ENCODE peak calls at places on chromosomes 12 and 14, in ten cellular contexts. One of them, this sample, is unnamed.

GRCh38 chr14:98931126-98931525 is 340.9 kb downstream of the BCL11B start:
- DNase-seq in kidney: no peak
- DNase-seq in brain microvascular endothelial cell: no peak
- DNase-seq in cardiac muscle cell: no peak
- DNase-seq in adrenal gland: no peak
- DNase-seq in CD8-positive, alpha-beta T cell: no peak
- DNase-seq in A549: no peak
- DNase-seq in CD4-positive, alpha-beta memory T cell: no peak
- DNase-seq in dorsolateral prefrontal cortex: no peak
- DNase-seq in uterus: no peak
- DNase-seq in this sample: no peak

GRCh38 chr14:61562321-61563161 is 132.8 kb upstream of the HIF1A start:
- DNase-seq in uterus: no peak
- DNase-seq in adrenal gland: peak
- DNase-seq in brain microvascular endothelial cell: peak
- DNase-seq in A549: peak
- DNase-seq in CD4-positive, alpha-beta memory T cell: peak
- DNase-seq in cardiac muscle cell: no peak
- DNase-seq in CD8-positive, alpha-beta T cell: no peak
- DNase-seq in kidney: no peak
- DNase-seq in dorsolateral prefrontal cortex: no peak
- DNase-seq in this sample: no peak

GRCh38 chr14:104214819-104215218 is 76.4 kb downstream of the KIF26A start:
- DNase-seq in brain microvascular endothelial cell: no peak
- DNase-seq in CD4-positive, alpha-beta memory T cell: no peak
- DNase-seq in CD8-positive, alpha-beta T cell: no peak
- DNase-seq in kidney: peak
- DNase-seq in adrenal gland: no peak
- DNase-seq in A549: no peak
- DNase-seq in dorsolateral prefrontal cortex: no peak
- DNase-seq in uterus: no peak
- DNase-seq in cardiac muscle cell: no peak
- DNase-seq in this sample: no peak

GRCh38 chr12:112486361-112486760 is 67.6 kb downstream of the PTPN11 start:
- DNase-seq in CD4-positive, alpha-beta memory T cell: no peak
- DNase-seq in CD8-positive, alpha-beta T cell: no peak
- DNase-seq in A549: no peak
- DNase-seq in kidney: peak
- DNase-seq in dorsolateral prefrontal cortex: no peak
- DNase-seq in adrenal gland: no peak
- DNase-seq in uterus: no peak
- DNase-seq in cardiac muscle cell: no peak
- DNase-seq in brain microvascular endothelial cell: no peak
- DNase-seq in this sample: no peak

GRCh38 chr14:21614245-21614644 is 20.5 kb downstream of the OR10G2 start:
- DNase-seq in CD4-positive, alpha-beta memory T cell: no peak
- DNase-seq in adrenal gland: no peak
- DNase-seq in kidney: no peak
- DNase-seq in brain microvascular endothelial cell: no peak
- DNase-seq in CD8-positive, alpha-beta T cell: no peak
- DNase-seq in A549: no peak
- DNase-seq in cardiac muscle cell: no peak
- DNase-seq in dorsolateral prefrontal cortex: no peak
- DNase-seq in uterus: no peak
- DNase-seq in this sample: no peak

GRCh38 chr12:74794522-74794921 is 256.9 kb downstream of the ATXN7L3B start:
- DNase-seq in CD4-positive, alpha-beta memory T cell: no peak
- DNase-seq in kidney: no peak
- DNase-seq in A549: no peak
- DNase-seq in cardiac muscle cell: no peak
- DNase-seq in brain microvascular endothelial cell: peak
- DNase-seq in uterus: no peak
- DNase-seq in dorsolateral prefrontal cortex: no peak
- DNase-seq in CD8-positive, alpha-beta T cell: no peak
- DNase-seq in adrenal gland: no peak
- DNase-seq in this sample: no peak

GRCh38 chr12:107330901-107331431 is 237.6 kb upstream of the CRY1 start:
- DNase-seq in adrenal gland: no peak
- DNase-seq in CD8-positive, alpha-beta T cell: peak
- DNase-seq in brain microvascular endothelial cell: no peak
- DNase-seq in CD4-positive, alpha-beta memory T cell: no peak
- DNase-seq in kidney: no peak
- DNase-seq in uterus: no peak
- DNase-seq in cardiac muscle cell: no peak
- DNase-seq in A549: no peak
- DNase-seq in dorsolateral prefrontal cortex: no peak
- DNase-seq in this sample: no peak

GRCh38 chr12:13103391-13104033 is at the start of gene GSG1:
- DNase-seq in dorsolateral prefrontal cortex: no peak
- DNase-seq in cardiac muscle cell: no peak
- DNase-seq in adrenal gland: no peak
- DNase-seq in kidney: no peak
- DNase-seq in brain microvascular endothelial cell: no peak
- DNase-seq in uterus: no peak
- DNase-seq in CD8-positive, alpha-beta T cell: no peak
- DNase-seq in A549: no peak
- DNase-seq in CD4-positive, alpha-beta memory T cell: no peak
- DNase-seq in this sample: no peak

GRCh38 chr12:130254476-130255276 is 83.0 kb upstream of the PIWIL1 start:
- DNase-seq in dorsolateral prefrontal cortex: no peak
- DNase-seq in cardiac muscle cell: no peak
- DNase-seq in CD8-positive, alpha-beta T cell: no peak
- DNase-seq in kidney: no peak
- DNase-seq in A549: no peak
- DNase-seq in adrenal gland: no peak
- DNase-seq in brain microvascular endothelial cell: no peak
- DNase-seq in CD4-positive, alpha-beta memory T cell: no peak
- DNase-seq in uterus: no peak
- DNase-seq in this sample: peak

GRCh38 chr12:130249376-130249775 is 87.1 kb downstream of the FZD10 start:
- DNase-seq in kidney: no peak
- DNase-seq in CD8-positive, alpha-beta T cell: no peak
- DNase-seq in cardiac muscle cell: no peak
- DNase-seq in CD4-positive, alpha-beta memory T cell: no peak
- DNase-seq in A549: no peak
- DNase-seq in brain microvascular endothelial cell: no peak
- DNase-seq in uterus: no peak
- DNase-seq in adrenal gland: no peak
- DNase-seq in dorsolateral prefrontal cortex: no peak
- DNase-seq in this sample: no peak

GRCh38 chr12:130258863-130259262 is 78.8 kb upstream of the PIWIL1 start:
- DNase-seq in uterus: no peak
- DNase-seq in CD4-positive, alpha-beta memory T cell: no peak
- DNase-seq in CD8-positive, alpha-beta T cell: no peak
- DNase-seq in adrenal gland: no peak
- DNase-seq in A549: no peak
- DNase-seq in cardiac muscle cell: no peak
- DNase-seq in kidney: no peak
- DNase-seq in brain microvascular endothelial cell: no peak
- DNase-seq in dorsolateral prefrontal cortex: no peak
- DNase-seq in this sample: no peak

DNA sequence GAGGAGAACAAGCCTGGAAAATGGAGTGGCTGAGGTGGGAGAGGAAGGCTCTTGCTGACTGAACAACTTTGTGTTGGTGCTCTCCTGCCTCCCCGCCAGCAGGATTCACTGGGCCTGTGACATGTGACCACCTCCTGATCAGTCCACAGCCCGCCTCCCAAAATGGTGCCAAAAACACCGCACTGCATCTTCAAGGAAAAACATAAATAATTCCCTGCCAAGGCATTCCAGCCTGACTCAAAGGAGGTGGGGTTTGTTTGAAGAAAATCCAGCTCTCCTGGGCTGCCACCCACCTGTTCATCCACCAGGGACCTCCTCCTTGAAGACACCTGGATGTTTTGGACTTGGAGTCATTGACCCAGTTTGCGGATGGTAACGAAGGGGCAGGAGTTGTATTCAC is 83.8 kb upstream of the PIWIL1 start:
- DNase-seq in A549: no peak
- DNase-seq in cardiac muscle cell: no peak
- DNase-seq in uterus: no peak
- DNase-seq in dorsolateral prefrontal cortex: no peak
- DNase-seq in brain microvascular endothelial cell: no peak
- DNase-seq in adrenal gland: no peak
- DNase-seq in kidney: no peak
- DNase-seq in CD8-positive, alpha-beta T cell: no peak
- DNase-seq in CD4-positive, alpha-beta memory T cell: no peak
- DNase-seq in this sample: no peak
- H3K27ac ChIP-seq in A549: no peak
- H3K27ac ChIP-seq in cardiac muscle cell: no peak
- H3K27ac ChIP-seq in uterus: no peak
- H3K27ac ChIP-seq in dorsolateral prefrontal cortex: no peak
- H3K27ac ChIP-seq in brain microvascular endothelial cell: no peak
- H3K27ac ChIP-seq in adrenal gland: no peak
- H3K27ac ChIP-seq in kidney: no peak
- H3K27ac ChIP-seq in CD8-positive, alpha-beta T cell: no peak
- H3K27ac ChIP-seq in CD4-positive, alpha-beta memory T cell: no peak
- H3K27ac ChIP-seq in this sample: peak

GRCh38 chr12:104281636-104282035 is 21.9 kb upstream of the EID3 start:
- DNase-seq in uterus: no peak
- DNase-seq in brain microvascular endothelial cell: no peak
- DNase-seq in CD8-positive, alpha-beta T cell: no peak
- DNase-seq in dorsolateral prefrontal cortex: no peak
- DNase-seq in CD4-positive, alpha-beta memory T cell: no peak
- DNase-seq in kidney: no peak
- DNase-seq in A549: no peak
- DNase-seq in cardiac muscle cell: no peak
- DNase-seq in adrenal gland: no peak
- DNase-seq in this sample: no peak
- H3K27ac ChIP-seq in uterus: no peak
- H3K27ac ChIP-seq in brain microvascular endothelial cell: peak
- H3K27ac ChIP-seq in CD8-positive, alpha-beta T cell: no peak
- H3K27ac ChIP-seq in dorsolateral prefrontal cortex: no peak
- H3K27ac ChIP-seq in CD4-positive, alpha-beta memory T cell: no peak
- H3K27ac ChIP-seq in kidney: no peak
- H3K27ac ChIP-seq in A549: peak
- H3K27ac ChIP-seq in cardiac muscle cell: no peak
- H3K27ac ChIP-seq in adrenal gland: no peak
- H3K27ac ChIP-seq in this sample: no peak

GRCh38 chr14:33348510-33348909 is 409.8 kb downstream of the NPAS3 start:
- DNase-seq in CD8-positive, alpha-beta T cell: no peak
- DNase-seq in cardiac muscle cell: no peak
- DNase-seq in adrenal gland: no peak
- DNase-seq in brain microvascular endothelial cell: no peak
- DNase-seq in uterus: no peak
- DNase-seq in kidney: no peak
- DNase-seq in CD4-positive, alpha-beta memory T cell: no peak
- DNase-seq in A549: no peak
- DNase-seq in dorsolateral prefrontal cortex: no peak
- DNase-seq in this sample: no peak

GRCh38 chr14:33342299-33342974 is 403.8 kb downstream of the NPAS3 start:
- DNase-seq in A549: no peak
- DNase-seq in CD8-positive, alpha-beta T cell: no peak
- DNase-seq in adrenal gland: no peak
- DNase-seq in uterus: no peak
- DNase-seq in cardiac muscle cell: no peak
- DNase-seq in dorsolateral prefrontal cortex: no peak
- DNase-seq in brain microvascular endothelial cell: no peak
- DNase-seq in kidney: no peak
- DNase-seq in CD4-positive, alpha-beta memory T cell: no peak
- DNase-seq in this sample: no peak

GRCh38 chr14:33352821-33353220 is 414.1 kb downstream of the NPAS3 start:
- DNase-seq in cardiac muscle cell: no peak
- DNase-seq in adrenal gland: no peak
- DNase-seq in kidney: no peak
- DNase-seq in brain microvascular endothelial cell: peak
- DNase-seq in dorsolateral prefrontal cortex: no peak
- DNase-seq in CD4-positive, alpha-beta memory T cell: no peak
- DNase-seq in uterus: no peak
- DNase-seq in CD8-positive, alpha-beta T cell: no peak
- DNase-seq in A549: no peak
- DNase-seq in this sample: no peak

GRCh38 chr14:33343016-33343415 is 404.3 kb downstream of the NPAS3 start:
- DNase-seq in adrenal gland: no peak
- DNase-seq in brain microvascular endothelial cell: peak
- DNase-seq in CD8-positive, alpha-beta T cell: no peak
- DNase-seq in A549: no peak
- DNase-seq in dorsolateral prefrontal cortex: no peak
- DNase-seq in uterus: no peak
- DNase-seq in cardiac muscle cell: no peak
- DNase-seq in kidney: no peak
- DNase-seq in CD4-positive, alpha-beta memory T cell: no peak
- DNase-seq in this sample: no peak

DNA sequence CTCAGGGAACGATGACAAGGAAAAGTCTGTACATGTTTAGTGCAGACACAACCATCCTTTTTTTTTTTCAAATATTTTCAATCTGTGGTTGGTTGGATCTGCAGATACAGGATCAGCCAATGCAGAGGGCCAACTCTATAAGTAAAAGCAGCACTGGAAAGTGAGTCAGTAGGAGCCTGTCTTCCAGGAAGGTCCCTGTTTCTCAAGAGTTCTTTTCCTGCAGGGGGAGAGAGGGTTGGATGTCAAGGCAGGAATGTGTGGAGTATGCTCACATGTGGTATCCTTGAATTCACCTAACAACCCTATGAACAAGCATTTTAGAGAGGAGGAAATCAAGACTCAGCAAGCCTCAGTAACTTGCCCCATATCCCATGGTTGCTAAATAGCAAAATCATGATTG is 409.1 kb downstream of the NPAS3 start:
- DNase-seq in kidney: no peak
- DNase-seq in adrenal gland: no peak
- DNase-seq in brain microvascular endothelial cell: no peak
- DNase-seq in A549: no peak
- DNase-seq in CD8-positive, alpha-beta T cell: no peak
- DNase-seq in CD4-positive, alpha-beta memory T cell: no peak
- DNase-seq in dorsolateral prefrontal cortex: no peak
- DNase-seq in uterus: no peak
- DNase-seq in cardiac muscle cell: no peak
- DNase-seq in this sample: no peak
- H3K27ac ChIP-seq in kidney: no peak
- H3K27ac ChIP-seq in adrenal gland: no peak
- H3K27ac ChIP-seq in brain microvascular endothelial cell: no peak
- H3K27ac ChIP-seq in A549: no peak
- H3K27ac ChIP-seq in CD8-positive, alpha-beta T cell: no peak
- H3K27ac ChIP-seq in CD4-positive, alpha-beta memory T cell: no peak
- H3K27ac ChIP-seq in dorsolateral prefrontal cortex: no peak
- H3K27ac ChIP-seq in uterus: no peak
- H3K27ac ChIP-seq in cardiac muscle cell: no peak
- H3K27ac ChIP-seq in this sample: no peak

GRCh38 chr14:89357655-89358297 is 59.3 kb downstream of the FOXN3 start:
- DNase-seq in CD4-positive, alpha-beta memory T cell: no peak
- DNase-seq in brain microvascular endothelial cell: no peak
- DNase-seq in CD8-positive, alpha-beta T cell: no peak
- DNase-seq in cardiac muscle cell: no peak
- DNase-seq in A549: no peak
- DNase-seq in adrenal gland: no peak
- DNase-seq in kidney: no peak
- DNase-seq in uterus: no peak
- DNase-seq in dorsolateral prefrontal cortex: no peak
- DNase-seq in this sample: no peak

GRCh38 chr14:89356496-89356895 is 60.5 kb downstream of the FOXN3 start:
- DNase-seq in cardiac muscle cell: no peak
- DNase-seq in kidney: no peak
- DNase-seq in uterus: no peak
- DNase-seq in adrenal gland: no peak
- DNase-seq in CD4-positive, alpha-beta memory T cell: no peak
- DNase-seq in brain microvascular endothelial cell: no peak
- DNase-seq in CD8-positive, alpha-beta T cell: no peak
- DNase-seq in A549: no peak
- DNase-seq in dorsolateral prefrontal cortex: no peak
- DNase-seq in this sample: no peak

GRCh38 chr14:89356927-89357326 is 60.1 kb downstream of the FOXN3 start:
- DNase-seq in uterus: no peak
- DNase-seq in cardiac muscle cell: no peak
- DNase-seq in adrenal gland: no peak
- DNase-seq in A549: no peak
- DNase-seq in kidney: no peak
- DNase-seq in CD4-positive, alpha-beta memory T cell: no peak
- DNase-seq in CD8-positive, alpha-beta T cell: no peak
- DNase-seq in dorsolateral prefrontal cortex: no peak
- DNase-seq in brain microvascular endothelial cell: no peak
- DNase-seq in this sample: no peak

GRCh38 chr14:89360277-89360676 is 56.8 kb downstream of the FOXN3 start:
- DNase-seq in uterus: no peak
- DNase-seq in dorsolateral prefrontal cortex: no peak
- DNase-seq in brain microvascular endothelial cell: no peak
- DNase-seq in cardiac muscle cell: no peak
- DNase-seq in kidney: no peak
- DNase-seq in CD4-positive, alpha-beta memory T cell: no peak
- DNase-seq in A549: no peak
- DNase-seq in adrenal gland: no peak
- DNase-seq in CD8-positive, alpha-beta T cell: no peak
- DNase-seq in this sample: no peak

DNA sequence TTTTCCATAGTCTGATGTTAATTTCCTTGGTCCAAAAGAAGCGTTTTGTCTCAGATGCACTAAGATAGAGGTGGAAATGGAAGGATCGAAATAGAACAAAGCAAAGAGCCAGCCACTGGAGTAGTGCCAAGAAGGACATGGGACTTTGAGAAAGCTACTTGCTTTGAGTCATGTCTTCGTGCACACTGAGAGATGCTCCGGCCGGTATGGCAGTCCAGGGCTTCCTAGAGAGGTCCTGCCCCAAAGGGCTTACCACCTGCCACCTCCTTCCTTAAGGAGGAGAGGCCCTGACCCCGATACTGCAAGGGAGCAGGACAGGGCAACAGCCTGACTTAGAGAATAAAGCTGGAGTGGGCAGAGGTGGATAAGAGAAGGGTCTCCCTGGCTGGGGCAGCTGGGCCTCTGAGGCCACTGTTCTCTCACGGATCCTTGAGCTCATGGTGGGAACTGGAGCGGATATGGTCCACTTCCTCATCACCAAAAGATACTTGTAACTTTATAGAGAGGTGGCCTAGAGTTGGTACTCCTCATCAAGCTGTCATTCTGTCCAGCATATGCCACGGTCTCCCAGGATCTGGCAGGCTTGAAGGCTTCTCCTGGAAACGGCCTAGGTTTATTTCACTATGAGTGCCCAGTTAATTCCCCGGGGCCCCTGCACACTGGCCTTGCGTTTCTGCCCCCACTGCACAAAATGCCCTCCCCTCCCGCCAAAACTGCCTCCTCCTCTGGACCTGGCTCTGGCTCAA is 57.4 kb downstream of the FOXN3 start:
- DNase-seq in brain microvascular endothelial cell: no peak
- DNase-seq in kidney: no peak
- DNase-seq in CD8-positive, alpha-beta T cell: no peak
- DNase-seq in A549: no peak
- DNase-seq in dorsolateral prefrontal cortex: no peak
- DNase-seq in adrenal gland: peak
- DNase-seq in CD4-positive, alpha-beta memory T cell: no peak
- DNase-seq in uterus: peak
- DNase-seq in cardiac muscle cell: no peak
- DNase-seq in this sample: no peak
- H3K27ac ChIP-seq in brain microvascular endothelial cell: no peak
- H3K27ac ChIP-seq in kidney: no peak
- H3K27ac ChIP-seq in CD8-positive, alpha-beta T cell: no peak
- H3K27ac ChIP-seq in A549: no peak
- H3K27ac ChIP-seq in dorsolateral prefrontal cortex: peak
- H3K27ac ChIP-seq in adrenal gland: no peak
- H3K27ac ChIP-seq in CD4-positive, alpha-beta memory T cell: no peak
- H3K27ac ChIP-seq in uterus: peak
- H3K27ac ChIP-seq in cardiac muscle cell: peak
- H3K27ac ChIP-seq in this sample: peak